ENCODE peak calls at places on chromosomes 4 and X, in seven cellular contexts. One of them, this sample, is unnamed.

GRCh38 chrX:7170903-7171302 is 22.9 kb upstream of the PUDP start:
- DNase-seq in neural progenitor cell: no peak
- DNase-seq in SK-N-SH: peak; percentile 28
- DNase-seq in fibroblast of lung: no peak
- DNase-seq in PC-3: peak; percentile 43
- DNase-seq in OCI-LY7: peak; percentile 9
- DNase-seq in GM23248: no peak
- DNase-seq in this sample: peak; percentile 8

GRCh38 chr4:989722-990471 is 3.1 kb downstream of the IDUA start:
- DNase-seq in neural progenitor cell: no peak
- DNase-seq in SK-N-SH: no peak
- DNase-seq in fibroblast of lung: no peak
- DNase-seq in PC-3: no peak
- DNase-seq in OCI-LY7: no peak
- DNase-seq in GM23248: no peak
- DNase-seq in this sample: no peak

GRCh38 chr4:89535251-89535650 is 227.7 kb upstream of the GPRIN3 start:
- DNase-seq in neural progenitor cell: no peak
- DNase-seq in SK-N-SH: no peak
- DNase-seq in fibroblast of lung: no peak
- DNase-seq in PC-3: no peak
- DNase-seq in OCI-LY7: no peak
- DNase-seq in GM23248: peak; percentile 23
- DNase-seq in this sample: no peak

GRCh38 chr4:98166025-98166730 is 22.9 kb upstream of the STPG2 start:
- DNase-seq in neural progenitor cell: no peak
- DNase-seq in SK-N-SH: no peak
- DNase-seq in fibroblast of lung: peak; percentile 38
- DNase-seq in PC-3: peak; percentile 90
- DNase-seq in OCI-LY7: no peak
- DNase-seq in GM23248: peak; percentile 51
- DNase-seq in this sample: no peak

GRCh38 chr4:177964693-177965168 is 522.5 kb upstream of the AGA start:
- DNase-seq in neural progenitor cell: no peak
- DNase-seq in SK-N-SH: no peak
- DNase-seq in fibroblast of lung: peak; percentile 65
- DNase-seq in PC-3: peak; percentile 61
- DNase-seq in OCI-LY7: no peak
- DNase-seq in GM23248: no peak
- DNase-seq in this sample: no peak

GRCh38 chr4:70859066-70859465 is 19.4 kb upstream of the GRSF1 start:
- DNase-seq in neural progenitor cell: no peak
- DNase-seq in SK-N-SH: no peak
- DNase-seq in fibroblast of lung: no peak
- DNase-seq in PC-3: no peak
- DNase-seq in OCI-LY7: no peak
- DNase-seq in GM23248: no peak
- DNase-seq in this sample: no peak

GRCh38 chr4:187209921-187210613 is 486.4 kb upstream of the FAT1 start:
- DNase-seq in neural progenitor cell: no peak
- DNase-seq in SK-N-SH: no peak
- DNase-seq in fibroblast of lung: peak; percentile 89
- DNase-seq in PC-3: peak; percentile 83
- DNase-seq in OCI-LY7: no peak
- DNase-seq in GM23248: peak; percentile 78
- DNase-seq in this sample: peak; percentile 51

GRCh38 chrX:30795981-30796958 is 92.8 kb downstream of the TAB3 start:
- DNase-seq in neural progenitor cell: no peak
- DNase-seq in SK-N-SH: no peak
- DNase-seq in fibroblast of lung: no peak
- DNase-seq in PC-3: no peak
- DNase-seq in OCI-LY7: no peak
- DNase-seq in GM23248: no peak
- DNase-seq in this sample: no peak

GRCh38 chr4:151850751-151851150 is 89.9 kb upstream of the GATB start:
- DNase-seq in neural progenitor cell: no peak
- DNase-seq in SK-N-SH: no peak
- DNase-seq in fibroblast of lung: no peak
- DNase-seq in PC-3: no peak
- DNase-seq in OCI-LY7: no peak
- DNase-seq in GM23248: peak; percentile 75
- DNase-seq in this sample: peak; percentile 38

GRCh38 chr4:48710446-48711209 is 69.5 kb downstream of the FRYL start:
- DNase-seq in neural progenitor cell: no peak
- DNase-seq in SK-N-SH: no peak
- DNase-seq in fibroblast of lung: peak; percentile 25
- DNase-seq in PC-3: no peak
- DNase-seq in OCI-LY7: no peak
- DNase-seq in GM23248: peak; percentile 43
- DNase-seq in this sample: no peak

GRCh38 chr4:99483636-99484035 is 27.2 kb upstream of the C4orf17 start:
- DNase-seq in neural progenitor cell: no peak
- DNase-seq in SK-N-SH: no peak
- DNase-seq in fibroblast of lung: peak; percentile 3
- DNase-seq in PC-3: peak; percentile 24
- DNase-seq in OCI-LY7: no peak
- DNase-seq in GM23248: peak; percentile 40
- DNase-seq in this sample: no peak
- H2AFZ ChIP-seq in neural progenitor cell: no peak overlapping the region
- H2AFZ ChIP-seq in SK-N-SH: no peak overlapping the region
- H2AFZ ChIP-seq in fibroblast of lung: no peak overlapping the region
- H2AFZ ChIP-seq in PC-3: no peak overlapping the region
- H2AFZ ChIP-seq in OCI-LY7: no peak overlapping the region
- H2AFZ ChIP-seq in GM23248: no peak overlapping the region
- H2AFZ ChIP-seq in this sample: no peak overlapping the region

DNA sequence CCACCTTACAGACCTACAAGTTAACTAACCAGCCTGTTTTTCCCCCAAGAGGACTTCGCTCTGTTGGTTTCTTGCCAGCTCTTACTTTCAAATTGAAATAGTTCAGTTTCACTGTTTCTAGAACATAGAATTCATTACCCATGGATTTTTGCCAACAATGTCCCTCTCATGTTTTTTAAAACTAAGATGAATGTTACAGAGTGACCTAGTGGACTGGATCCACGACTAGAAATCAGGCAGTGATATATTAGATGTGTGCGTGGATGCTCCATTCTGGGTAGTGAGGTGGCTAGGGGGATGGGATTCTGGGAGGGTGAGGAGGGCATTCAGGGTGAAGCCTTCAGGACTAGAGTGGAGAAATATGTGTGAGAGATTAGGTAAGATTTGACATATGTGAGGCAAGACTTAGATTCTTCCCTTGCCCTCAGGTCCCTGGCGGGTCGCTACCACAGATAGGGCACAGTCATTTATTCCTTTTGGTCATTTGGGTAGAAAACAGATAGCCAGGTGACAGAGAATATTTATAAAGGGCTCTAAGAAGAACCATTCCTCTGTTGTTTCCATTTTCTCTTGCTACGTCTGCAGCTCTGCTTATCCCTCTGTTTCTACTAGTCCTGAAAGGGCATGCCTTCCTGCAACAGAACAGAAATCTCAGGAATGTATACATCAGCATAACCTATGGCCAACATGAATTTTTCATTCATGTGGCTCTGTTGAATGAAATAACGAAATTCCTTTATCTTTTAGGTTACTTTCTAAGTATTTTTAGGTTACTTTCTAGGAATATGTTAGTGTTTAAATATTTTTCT is 15.4 kb upstream of the JADE1 start:
- DNase-seq in neural progenitor cell: no peak
- DNase-seq in SK-N-SH: no peak
- DNase-seq in fibroblast of lung: no peak
- DNase-seq in PC-3: no peak
- DNase-seq in OCI-LY7: no peak
- DNase-seq in GM23248: no peak
- DNase-seq in this sample: no peak
- H2AFZ ChIP-seq in neural progenitor cell: peak overlapping the region; percentile 61
- H2AFZ ChIP-seq in SK-N-SH: no peak overlapping the region
- H2AFZ ChIP-seq in fibroblast of lung: no peak overlapping the region
- H2AFZ ChIP-seq in PC-3: no peak overlapping the region
- H2AFZ ChIP-seq in OCI-LY7: no peak overlapping the region
- H2AFZ ChIP-seq in GM23248: no peak overlapping the region
- H2AFZ ChIP-seq in this sample: no peak overlapping the region

DNA sequence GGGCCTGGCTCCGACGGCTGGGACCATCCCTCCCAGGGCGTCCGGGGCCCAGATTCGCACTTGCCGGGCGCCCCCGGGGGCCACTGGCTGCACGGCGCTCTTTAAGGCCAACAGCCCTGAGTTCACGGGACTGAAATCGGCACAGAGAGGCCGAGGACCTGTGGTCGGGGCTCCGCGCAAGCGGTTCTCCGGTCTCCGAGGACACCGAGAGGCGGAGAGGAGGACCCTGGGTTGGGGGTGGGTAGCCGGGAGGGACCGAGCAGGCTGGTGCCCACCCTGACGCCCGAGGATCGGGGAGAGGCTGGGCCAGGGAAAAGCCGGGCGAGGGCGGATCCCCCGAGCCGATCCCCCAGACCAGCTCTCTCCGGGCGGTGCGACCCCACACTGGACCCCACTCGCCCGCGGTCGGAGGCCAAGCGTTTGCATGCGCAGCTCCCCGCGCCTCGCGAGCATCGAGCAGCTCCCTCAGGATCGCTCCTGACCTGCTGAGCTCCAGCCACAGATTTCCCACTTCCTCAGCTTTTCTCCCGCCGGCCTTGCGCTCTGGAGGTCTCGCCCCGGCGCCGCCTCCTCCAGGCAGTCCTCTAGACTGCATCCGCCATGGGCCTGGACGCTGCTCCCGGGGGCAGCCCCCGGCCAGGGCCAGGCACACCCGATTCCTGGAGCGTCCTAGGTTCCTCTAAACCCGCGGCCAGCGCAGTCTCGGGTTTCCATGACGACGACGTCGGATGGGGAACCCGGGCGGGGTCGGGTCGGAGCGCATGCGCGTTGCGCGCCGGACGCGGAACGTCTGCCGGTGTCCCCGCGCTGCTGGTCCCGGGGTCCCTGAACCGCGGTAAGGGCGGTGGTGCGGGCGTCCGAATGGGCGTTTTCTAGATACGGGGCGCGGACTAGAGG is 17.6 kb upstream of the NAT8L start:
- DNase-seq in neural progenitor cell: peak; percentile 98
- DNase-seq in SK-N-SH: peak; percentile 98
- DNase-seq in fibroblast of lung: peak; percentile 51
- DNase-seq in PC-3: peak; percentile 78
- DNase-seq in OCI-LY7: peak; percentile 80
- DNase-seq in GM23248: peak; percentile 86
- DNase-seq in this sample: peak; percentile 91
- H2AFZ ChIP-seq in neural progenitor cell: peak overlapping the region; percentile 7
- H2AFZ ChIP-seq in SK-N-SH: peak overlapping the region; percentile 93
- H2AFZ ChIP-seq in fibroblast of lung: peak overlapping the region; percentile 74
- H2AFZ ChIP-seq in PC-3: peak overlapping the region; percentile 84
- H2AFZ ChIP-seq in OCI-LY7: peak overlapping the region; percentile 17
- H2AFZ ChIP-seq in GM23248: peak overlapping the region; percentile 82
- H2AFZ ChIP-seq in this sample: peak overlapping the region; percentile 98

DNA sequence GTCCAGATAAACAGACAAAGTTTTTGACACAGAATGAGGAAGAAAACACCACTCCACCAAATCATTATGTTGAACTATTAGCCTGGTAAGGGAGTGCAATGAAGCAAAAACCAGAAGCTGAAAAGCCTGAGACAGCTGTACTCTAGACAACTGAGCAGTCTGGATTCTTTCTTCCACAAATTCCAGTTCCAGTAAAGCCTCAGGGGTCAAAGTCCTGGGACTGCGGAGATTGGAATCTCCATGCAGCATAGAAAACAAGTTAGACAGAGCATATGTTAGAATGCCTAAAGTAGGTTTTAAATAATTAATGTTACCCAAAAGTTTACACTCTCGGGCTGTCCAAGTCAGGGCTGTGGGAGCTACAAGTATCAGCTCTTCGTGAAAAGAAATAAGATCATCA is 263.2 kb downstream of the TECRL start:
- DNase-seq in neural progenitor cell: no peak
- DNase-seq in SK-N-SH: no peak
- DNase-seq in fibroblast of lung: no peak
- DNase-seq in PC-3: no peak
- DNase-seq in OCI-LY7: no peak
- DNase-seq in GM23248: no peak
- DNase-seq in this sample: no peak
- H2AFZ ChIP-seq in neural progenitor cell: no peak overlapping the region
- H2AFZ ChIP-seq in SK-N-SH: no peak overlapping the region
- H2AFZ ChIP-seq in fibroblast of lung: no peak overlapping the region
- H2AFZ ChIP-seq in PC-3: no peak overlapping the region
- H2AFZ ChIP-seq in OCI-LY7: no peak overlapping the region
- H2AFZ ChIP-seq in GM23248: no peak overlapping the region
- H2AFZ ChIP-seq in this sample: no peak overlapping the region

This sample was measured in hepatocyte.